ENCODE peak calls at places on chromosomes 6 and 20, in eight cellular contexts. One of them, this sample, is unnamed.

GRCh38 chr20:23311932-23312331 is 38.7 kb upstream of the NXT1 start:
- DNase-seq in D341Med: no peak
- DNase-seq in stimulated activated naive B cell treated with anti-CD40 and anti-IgM and Interleukin-4, amounts not matched to agents 10 μg/mL and 1 μg/mL and 100 μg/mL, for 72 hours: no peak
- DNase-seq in glutamatergic neuron: no peak
- DNase-seq in progenitor cell of endocrine pancreas: no peak
- DNase-seq in NCI-H524 treated with DMSO at 0.1 percent for 48 hours: no peak
- DNase-seq in left colon: no peak
- DNase-seq in hypothalamus: no peak
- DNase-seq in this sample: no peak

GRCh38 chr6:28758046-28758817 is 165.6 kb downstream of the TRIM27 start:
- DNase-seq in D341Med: peak; percentile 46
- DNase-seq in stimulated activated naive B cell treated with anti-CD40 and anti-IgM and Interleukin-4, amounts not matched to agents 10 μg/mL and 1 μg/mL and 100 μg/mL, for 72 hours: no peak
- DNase-seq in glutamatergic neuron: peak; percentile 45
- DNase-seq in progenitor cell of endocrine pancreas: no peak
- DNase-seq in NCI-H524 treated with DMSO at 0.1 percent for 48 hours: no peak
- DNase-seq in left colon: no peak
- DNase-seq in hypothalamus: no peak
- DNase-seq in this sample: no peak

GRCh38 chr6:84077645-84078044 is 44.1 kb downstream of the MRAP2 start:
- DNase-seq in D341Med: no peak
- DNase-seq in stimulated activated naive B cell treated with anti-CD40 and anti-IgM and Interleukin-4, amounts not matched to agents 10 μg/mL and 1 μg/mL and 100 μg/mL, for 72 hours: no peak
- DNase-seq in glutamatergic neuron: no peak
- DNase-seq in progenitor cell of endocrine pancreas: no peak
- DNase-seq in NCI-H524 treated with DMSO at 0.1 percent for 48 hours: no peak
- DNase-seq in left colon: no peak
- DNase-seq in hypothalamus: no peak
- DNase-seq in this sample: no peak

GRCh38 chr6:27101824-27102223 is 145.7 kb upstream of the PRSS16 start:
- DNase-seq in D341Med: no peak
- DNase-seq in stimulated activated naive B cell treated with anti-CD40 and anti-IgM and Interleukin-4, amounts not matched to agents 10 μg/mL and 1 μg/mL and 100 μg/mL, for 72 hours: no peak
- DNase-seq in glutamatergic neuron: no peak
- DNase-seq in progenitor cell of endocrine pancreas: no peak
- DNase-seq in NCI-H524 treated with DMSO at 0.1 percent for 48 hours: no peak
- DNase-seq in left colon: no peak
- DNase-seq in hypothalamus: no peak
- DNase-seq in this sample: no peak

GRCh38 chr6:148770408-148771211 is 23.8 kb downstream of the UST start:
- DNase-seq in D341Med: no peak
- DNase-seq in stimulated activated naive B cell treated with anti-CD40 and anti-IgM and Interleukin-4, amounts not matched to agents 10 μg/mL and 1 μg/mL and 100 μg/mL, for 72 hours: no peak
- DNase-seq in glutamatergic neuron: no peak
- DNase-seq in progenitor cell of endocrine pancreas: no peak
- DNase-seq in NCI-H524 treated with DMSO at 0.1 percent for 48 hours: no peak
- DNase-seq in left colon: no peak
- DNase-seq in hypothalamus: no peak
- DNase-seq in this sample: peak; percentile 33

GRCh38 chr6:5078121-5078695 is 6.9 kb upstream of the PPP1R3G start:
- DNase-seq in D341Med: no peak
- DNase-seq in stimulated activated naive B cell treated with anti-CD40 and anti-IgM and Interleukin-4, amounts not matched to agents 10 μg/mL and 1 μg/mL and 100 μg/mL, for 72 hours: no peak
- DNase-seq in glutamatergic neuron: no peak
- DNase-seq in progenitor cell of endocrine pancreas: no peak
- DNase-seq in NCI-H524 treated with DMSO at 0.1 percent for 48 hours: no peak
- DNase-seq in left colon: no peak
- DNase-seq in hypothalamus: no peak
- DNase-seq in this sample: no peak

GRCh38 chr20:10316582-10316981 is 98.0 kb downstream of the SNAP25 start:
- DNase-seq in D341Med: peak; percentile 40
- DNase-seq in stimulated activated naive B cell treated with anti-CD40 and anti-IgM and Interleukin-4, amounts not matched to agents 10 μg/mL and 1 μg/mL and 100 μg/mL, for 72 hours: no peak
- DNase-seq in glutamatergic neuron: no peak
- DNase-seq in progenitor cell of endocrine pancreas: no peak
- DNase-seq in NCI-H524 treated with DMSO at 0.1 percent for 48 hours: no peak
- DNase-seq in left colon: peak; percentile 10
- DNase-seq in hypothalamus: no peak
- DNase-seq in this sample: no peak

GRCh38 chr6:107443066-107443903 is 16.1 kb downstream of the PDSS2 start:
- DNase-seq in D341Med: no peak
- DNase-seq in stimulated activated naive B cell treated with anti-CD40 and anti-IgM and Interleukin-4, amounts not matched to agents 10 μg/mL and 1 μg/mL and 100 μg/mL, for 72 hours: no peak
- DNase-seq in glutamatergic neuron: no peak
- DNase-seq in progenitor cell of endocrine pancreas: no peak
- DNase-seq in NCI-H524 treated with DMSO at 0.1 percent for 48 hours: no peak
- DNase-seq in left colon: no peak
- DNase-seq in hypothalamus: no peak
- DNase-seq in this sample: no peak

GRCh38 chr20:5779071-5779470 is 28.9 kb downstream of the SHLD1 start:
- DNase-seq in D341Med: no peak
- DNase-seq in stimulated activated naive B cell treated with anti-CD40 and anti-IgM and Interleukin-4, amounts not matched to agents 10 μg/mL and 1 μg/mL and 100 μg/mL, for 72 hours: no peak
- DNase-seq in glutamatergic neuron: no peak
- DNase-seq in progenitor cell of endocrine pancreas: no peak
- DNase-seq in NCI-H524 treated with DMSO at 0.1 percent for 48 hours: no peak
- DNase-seq in left colon: no peak
- DNase-seq in hypothalamus: no peak
- DNase-seq in this sample: no peak

This sample was measured in GDM1.